ENCODE peak calls at places on chromosomes 1 and 21, in five cellular contexts. U is RWPE2, J is lung, V is stomach, F is psoas muscle. Z is an unnamed sample.

GRCh38 chr1:42128499-42128898 is 24.7 kb upstream of the GUCA2B start:
- DNase-seq in U (no peak), F (no peak), V (no peak), J (no peak), Z (no peak)

GRCh38 chr1:204149107-204149506 is 2.7 kb downstream of the ETNK2 start:
- DNase-seq in V (no peak), J (no peak), F (no peak), U (no peak), Z (no peak)

GRCh38 chr1:80893140-80893539 is 907.6 kb upstream of the ADGRL2 start:
- DNase-seq in V (no peak), U (no peak), F (no peak), J (no peak), Z (no peak)

GRCh38 chr1:11927866-11928592 is 1.8 kb upstream of the KIAA2013 start:
- DNase-seq in U (no peak), F (no peak), J (no peak), V (no peak), Z (no peak)

GRCh38 chr1:220219865-220220698 is 52.2 kb downstream of the RAB3GAP2 start:
- DNase-seq in J (no peak), U (no peak), V (no peak), F (no peak), Z (no peak)

GRCh38 chr1:91502882-91503184 is 2.2 kb downstream of the CDC7 start:
- DNase-seq in F (no peak), U (no peak), J (no peak), V (no peak), Z (no peak)

GRCh38 chr1:5711079-5711478 is 281.1 kb downstream of the NPHP4 start:
- DNase-seq in V (no peak), U (no peak), J (no peak), F (no peak), Z (no peak)

GRCh38 chr21:23452384-23453083 is 2154.7 kb downstream of the MRPL39 start:
- DNase-seq in J (no peak), V (no peak), U (no peak), F (no peak), Z (peak; percentile 32)

GRCh38 chr1:196302420-196302819 is 305.8 kb downstream of the KCNT2 start:
- DNase-seq in J (no peak), F (no peak), U (no peak), V (no peak), Z (no peak)

GRCh38 chr1:23198373-23198772 is 18.9 kb downstream of the HTR1D start:
- DNase-seq in J (no peak), F (no peak), V (no peak), U (no peak), Z (no peak)

GRCh38 chr1:55887103-55887712 is 672.0 kb upstream of the USP24 start:
- DNase-seq in V (no peak), F (no peak), U (no peak), J (no peak), Z (no peak)

GRCh38 chr1:53899206-53899628 is 5.2 kb downstream of the DIO1 start:
- DNase-seq in V (peak; percentile 74), J (no peak), U (no peak), F (no peak), Z (peak; percentile 40)

GRCh38 chr1:231885209-231885854 is 258.7 kb downstream of the DISC1 start:
- DNase-seq in U (no peak), F (no peak), V (no peak), J (no peak), Z (no peak)

GRCh38 chr1:41221995-41222991 is 19.8 kb downstream of the SCMH1 start:
- DNase-seq in F (no peak), U (no peak), J (no peak), V (no peak), Z (no peak)

GRCh38 chr1:223421025-223421424 is 27.8 kb downstream of the CCDC185 start:
- DNase-seq in F (no peak), J (no peak), U (no peak), V (peak; percentile 69), Z (peak; percentile 77)

GRCh38 chr1:35226546-35226945 is 33.6 kb upstream of the SFPQ start:
- DNase-seq in U (no peak), F (no peak), J (no peak), V (no peak), Z (no peak)

GRCh38 chr1:115227683-115228082 is 110.4 kb downstream of the NGF start:
- DNase-seq in V (no peak), F (no peak), J (no peak), U (no peak), Z (no peak)

GRCh38 chr21:42681296-42682206 is 28.1 kb downstream of the PDE9A start:
- DNase-seq in V (no peak), J (no peak), F (peak; percentile 25), U (peak; percentile 34), Z (no peak)

GRCh38 chr21:18058731-18059398 is 185.8 kb upstream of the CHODL start:
- DNase-seq in F (no peak), V (no peak), J (no peak), U (no peak), Z (no peak)

GRCh38 chr1:96583903-96584302 is 137.7 kb upstream of the PTBP2 start:
- DNase-seq in F (no peak), J (no peak), V (no peak), U (no peak), Z (no peak)

GRCh38 chr1:38028105-38028591 is 15.6 kb downstream of the UTP11 start:
- DNase-seq in U (no peak), J (no peak), V (no peak), F (no peak), Z (no peak)

GRCh38 chr1:20634594-20635084 is 1.4 kb downstream of the PINK1 start:
- DNase-seq in J (peak; percentile 72), U (no peak), F (peak; percentile 81), V (peak; percentile 68), Z (peak; percentile 66)

GRCh38 chr1:1975535-1975934 is 28.1 kb downstream of the CFAP74 start:
- DNase-seq in F (no peak), U (no peak), J (no peak), V (no peak), Z (no peak)

GRCh38 chr1:18401921-18402320 is 78.8 kb upstream of the KLHDC7A start:
- DNase-seq in U (no peak), V (no peak), J (no peak), F (no peak), Z (no peak)

GRCh38 chr1:212743901-212744475 is 44.3 kb upstream of the BATF3 start:
- DNase-seq in U (no peak), V (no peak), F (no peak), J (no peak), Z (no peak)

GRCh38 chr1:2942410-2942809 is 78.9 kb upstream of the ACTRT2 start:
- DNase-seq in U (no peak), J (no peak), V (no peak), F (peak; percentile 32), Z (no peak)

GRCh38 chr1:6023346-6023745 is 22.3 kb upstream of the KCNAB2 start:
- DNase-seq in V (no peak), U (no peak), F (no peak), J (no peak), Z (no peak)

GRCh38 chr1:185375583-185375982 is 58.5 kb upstream of the IVNS1ABP start:
- DNase-seq in F (peak; percentile 44), J (peak; percentile 53), U (no peak), V (peak; percentile 29), Z (no peak)

GRCh38 chr1:168520832-168521231 is 23.0 kb downstream of the XCL2 start:
- DNase-seq in U (no peak), J (no peak), F (no peak), V (no peak), Z (no peak)

GRCh38 chr1:232549998-232550397 is 79.9 kb downstream of the SIPA1L2 start:
- DNase-seq in F (no peak), V (no peak), U (no peak), J (no peak), Z (no peak)

GRCh38 chr1:230863449-230863848 is 4.9 kb downstream of the C1orf198 start:
- DNase-seq in U (no peak), V (peak; percentile 82), J (peak; percentile 53), F (peak; percentile 54), Z (peak; percentile 72)

GRCh38 chr1:169891539-169891885 is 2.2 kb downstream of the SCYL3 start:
- DNase-seq in J (no peak), U (no peak), V (no peak), F (no peak), Z (no peak)
- H3K4me3 ChIP-seq in J (no peak overlapping the region), U (peak overlapping the region; percentile 2), V (no peak overlapping the region), F (no peak overlapping the region), Z (no peak overlapping the region)

GRCh38 chr1:8134546-8135235 is 108.6 kb upstream of the ERRFI1 start:
- DNase-seq in U (no peak), F (no peak), V (no peak), J (no peak), Z (no peak)
- H3K27ac ChIP-seq in U (peak overlapping the region; percentile 85), F (peak overlapping the region; percentile 60), V (peak overlapping the region; percentile 85), J (no peak overlapping the region), Z (no peak overlapping the region)

DNA sequence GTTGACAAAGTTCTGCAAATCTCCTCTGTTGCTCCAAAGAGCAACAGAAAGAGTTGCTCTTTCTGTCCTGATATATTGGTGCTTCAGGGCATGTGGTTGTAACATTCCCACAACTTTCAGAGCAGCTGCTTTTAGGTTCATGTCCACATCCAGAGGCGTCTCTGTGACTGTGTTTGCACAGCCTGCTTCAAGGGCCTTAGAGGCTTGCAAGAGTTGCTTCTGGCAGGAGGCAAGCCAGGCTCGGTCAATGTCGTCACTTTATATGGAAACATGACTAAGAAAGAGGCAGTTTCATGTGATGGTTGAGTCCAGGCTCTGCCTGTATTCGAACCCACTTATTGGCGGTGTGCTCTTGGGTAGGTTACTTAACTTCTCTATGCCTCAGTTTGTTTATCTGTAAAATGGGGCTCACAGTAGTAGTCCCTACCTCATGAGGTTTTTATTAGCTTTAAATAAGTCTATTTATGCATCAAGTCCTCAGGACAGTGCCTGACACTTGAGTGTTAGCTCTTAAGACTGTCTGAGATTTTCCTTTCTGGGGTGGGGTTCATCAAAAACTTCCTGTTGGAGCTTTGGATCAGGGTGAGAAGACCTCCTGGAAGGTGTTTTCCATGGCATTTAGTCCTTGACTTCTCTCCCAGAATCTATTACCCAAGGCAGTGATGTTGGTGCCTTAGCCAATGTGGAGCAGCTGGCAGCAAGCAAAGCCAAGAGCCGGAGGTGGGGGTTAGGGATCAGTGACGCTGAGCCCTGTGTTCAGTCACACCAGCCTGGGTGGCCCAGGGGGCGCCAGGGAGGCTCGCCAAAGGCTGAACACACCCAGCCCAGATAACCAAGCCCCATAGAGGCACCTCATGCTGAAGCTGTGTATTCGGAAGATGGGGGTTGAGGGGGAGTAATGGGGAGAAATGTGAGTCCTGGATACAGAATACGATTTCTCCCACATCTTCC is 18.9 kb downstream of the LHX4 start:
- DNase-seq in J (no peak), U (peak; percentile 38), F (peak; percentile 44), V (no peak), Z (no peak)
- TF ChIP-seq CTCF in J (no peak), U (no peak), F (no peak), V (no peak), Z (no peak)

DNA sequence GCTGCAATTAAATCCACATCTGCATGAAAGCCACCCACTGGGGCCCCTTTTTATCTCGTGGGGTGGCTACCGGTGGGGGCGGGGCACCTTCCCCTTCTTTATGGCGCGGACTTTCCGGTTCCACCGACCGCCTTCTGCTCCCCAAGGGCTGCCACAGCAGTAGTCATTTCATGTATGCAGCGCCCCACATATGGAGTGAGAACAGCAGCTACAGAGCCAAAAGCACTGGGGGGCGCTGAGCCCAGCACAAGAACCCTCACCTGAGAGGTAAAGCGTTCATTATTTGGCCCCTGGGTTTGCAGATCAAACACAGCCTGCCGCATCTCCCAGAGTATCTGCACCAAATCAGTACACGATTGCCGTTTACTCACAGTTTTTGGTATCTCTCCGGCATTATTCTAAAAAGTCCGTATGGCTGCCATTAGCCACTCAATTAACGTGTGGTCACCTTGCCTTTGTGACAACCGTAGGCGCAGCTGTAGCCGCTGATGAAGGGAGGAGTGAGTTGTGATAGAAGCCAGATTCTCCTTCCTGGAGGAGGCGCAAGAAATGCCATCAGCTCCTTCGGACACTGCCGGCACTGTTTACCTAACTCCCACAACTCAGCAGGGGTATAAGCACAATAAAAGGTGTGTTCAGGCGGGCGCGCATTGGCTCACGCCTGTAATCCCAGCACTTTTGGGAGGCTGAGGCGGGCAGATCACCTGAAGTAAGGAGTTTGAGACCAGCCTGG is 30.4 kb upstream of the CR2 start:
- DNase-seq in U (no peak), J (no peak), F (no peak), V (no peak), Z (no peak)
- H3K4me3 ChIP-seq in U (no peak overlapping the region), J (no peak overlapping the region), F (no peak overlapping the region), V (no peak overlapping the region), Z (no peak overlapping the region)